ENCODE peak calls at places on chromosomes 4 and X, in five cellular contexts. I is AG09309, C is bronchial epithelial cell, H is cardiac fibroblast, N is A549. V is an unnamed sample.

GRCh38 chr4:17787315-17787714 is 5.9 kb upstream of the FAM184B start:
- DNase-seq in I (no peak), C (peak; percentile 90), H (peak; percentile 56), N (no peak), V (peak; percentile 39)

GRCh38 chrX:9992061-9992460 is 24.9 kb downstream of the CLDN34 start:
- DNase-seq in N (no peak), C (no peak), H (no peak), I (no peak), V (no peak)

GRCh38 chrX:68832101-68832416 is 3.2 kb downstream of the EFNB1 start:
- DNase-seq in C (peak; percentile 47), N (no peak), I (peak; percentile 41), H (peak; percentile 80), V (peak; percentile 23)

GRCh38 chrX:40096395-40097091 is 1.2 kb downstream of the BCOR start:
- DNase-seq in I (no peak), N (peak; percentile 36), H (peak; percentile 47), C (no peak), V (no peak)

GRCh38 chrX:9352243-9352642 is 112.6 kb upstream of the TBL1X start:
- DNase-seq in N (no peak), I (no peak), H (no peak), C (no peak), V (no peak)

GRCh38 chr4:120844528-120844921 is 78.0 kb downstream of the PRDM5 start:
- DNase-seq in N (no peak), C (no peak), I (no peak), H (no peak), V (no peak)

GRCh38 chr4:74123065-74123728 is 24.2 kb upstream of the CXCL2 start:
- DNase-seq in N (no peak), C (peak; percentile 10), I (peak; percentile 68), H (peak; percentile 98), V (no peak)

GRCh38 chr4:57023104-57023503 is 44.4 kb downstream of the POLR2B start:
- DNase-seq in I (peak; percentile 93), H (peak; percentile 93), N (no peak), C (peak; percentile 97), V (no peak)

GRCh38 chr4:24032371-24032989 is 142.6 kb upstream of the PPARGC1A start:
- DNase-seq in I (no peak), C (peak; percentile 30), H (peak; percentile 23), N (no peak), V (no peak)

GRCh38 chr4:15765910-15766703 is 12.0 kb upstream of the CD38 start:
- DNase-seq in C (no peak), I (no peak), N (no peak), H (no peak), V (no peak)

GRCh38 chr4:129323630-129324029 is 227.7 kb downstream of the C4orf33 start:
- DNase-seq in N (no peak), H (no peak), C (no peak), I (no peak), V (no peak)

DNA sequence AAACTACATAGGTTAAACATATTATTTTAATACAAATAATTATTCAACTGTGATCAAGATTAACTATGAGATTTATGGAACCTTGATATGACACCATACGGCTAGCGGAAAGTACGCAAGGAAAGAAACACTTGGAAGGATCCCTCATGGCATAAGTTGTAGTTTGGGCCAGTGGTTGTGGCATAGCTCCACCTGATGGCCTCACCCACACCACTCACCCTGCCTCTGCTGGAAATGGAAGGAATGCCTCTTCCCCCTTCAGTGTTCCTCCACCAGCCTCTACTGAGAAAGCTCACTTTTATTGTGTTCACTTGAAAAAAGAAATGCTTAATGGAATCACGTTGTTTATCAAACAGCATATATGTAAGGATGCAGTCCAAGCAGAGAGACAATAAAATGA is 86.4 kb downstream of the BMP15 start:
- DNase-seq in I (no peak), C (no peak), N (no peak), H (no peak), V (no peak)
- TF ChIP-seq CTCF in I (no peak), C (no peak), N (no peak), H (no peak), V (peak; percentile 29)

DNA sequence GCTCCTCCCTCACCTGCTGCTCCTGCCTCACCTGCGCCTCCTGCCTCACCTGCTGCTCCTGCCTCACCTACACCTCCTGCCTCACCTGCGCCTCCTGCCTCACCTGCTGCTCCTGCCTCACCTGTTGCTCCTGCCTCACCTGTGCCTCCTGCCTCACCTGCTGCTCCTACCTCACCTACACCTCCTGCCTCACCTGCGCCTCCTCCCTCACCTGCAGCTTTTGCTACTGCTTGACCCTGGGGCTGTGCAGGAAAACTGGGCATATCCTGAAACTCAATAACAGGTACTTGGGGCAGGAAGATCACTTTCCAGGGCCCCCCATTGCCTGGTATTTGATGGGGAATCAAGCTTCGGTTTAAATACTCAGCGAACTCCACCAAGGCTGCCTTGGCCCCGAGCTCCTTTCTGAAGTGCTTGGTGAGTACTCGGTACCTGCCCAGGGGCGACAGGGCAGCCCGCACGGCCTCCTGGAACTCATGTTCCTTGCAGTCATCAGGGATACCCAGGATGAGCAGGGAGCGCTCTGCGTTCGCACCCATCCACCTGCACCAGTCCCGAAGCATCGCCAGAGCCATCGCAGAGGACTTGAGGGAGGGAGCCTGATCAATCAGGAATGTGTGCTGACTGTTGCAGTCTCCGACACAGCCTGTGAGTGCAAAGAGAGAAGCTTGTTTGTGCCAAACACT is 2.7 kb downstream of the PNMA6E start:
- DNase-seq in N (no peak), C (no peak), H (no peak), I (no peak), V (no peak)
- H3K4me3 ChIP-seq in N (no peak overlapping the region), C (no peak overlapping the region), H (no peak overlapping the region), I (no peak overlapping the region), V (no peak overlapping the region)

GRCh38 chr4:158863296-158863695 is 94.5 kb downstream of the FNIP2 start:
- DNase-seq in N (no peak), C (no peak), H (no peak), I (no peak), V (no peak)

GRCh38 chr4:158859661-158860060 is 90.8 kb downstream of the FNIP2 start:
- DNase-seq in C (no peak), I (no peak), N (no peak), H (no peak), V (no peak)

GRCh38 chr4:158861281-158861680 is 92.5 kb downstream of the FNIP2 start:
- DNase-seq in N (no peak), I (no peak), H (no peak), C (no peak), V (no peak)

GRCh38 chr4:158860856-158861255 is 92.0 kb downstream of the FNIP2 start:
- DNase-seq in N (no peak), C (no peak), H (no peak), I (no peak), V (no peak)

GRCh38 chr4:158861766-158862165 is 92.9 kb downstream of the FNIP2 start:
- DNase-seq in H (no peak), N (no peak), C (no peak), I (no peak), V (no peak)
- TF ChIP-seq CTCF in H (no peak), N (no peak), C (no peak), I (no peak), V (no peak)

DNA sequence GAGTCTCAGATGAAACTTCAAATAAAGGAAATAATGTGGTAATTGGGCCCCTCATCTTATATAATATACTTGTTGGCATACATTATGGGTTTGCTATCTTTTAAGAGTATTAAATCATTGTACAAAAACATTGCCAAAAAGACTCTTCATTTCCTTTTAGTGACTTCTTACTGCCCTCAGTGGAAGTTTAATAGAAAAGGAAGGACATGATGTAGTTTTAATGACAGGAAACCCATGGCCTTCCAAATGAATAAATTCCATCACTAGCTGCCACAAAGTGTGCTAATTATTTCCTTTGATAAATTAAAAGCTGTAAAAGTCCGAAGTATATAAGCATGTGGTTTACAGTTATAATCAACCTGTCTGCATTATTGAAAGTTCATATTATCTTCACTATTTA is 350.9 kb upstream of the HAND2 start:
- DNase-seq in H (no peak), N (no peak), C (no peak), I (no peak), V (no peak)
- H3K4me3 ChIP-seq in H (no peak overlapping the region), N (no peak overlapping the region), C (no peak overlapping the region), I (no peak overlapping the region), V (no peak overlapping the region)

V was measured in kidney epithelial cell.